ENCODE peak calls at places on chromosome 13, in six cellular contexts. O, Y, S, U, X and I are unnamed samples.

GRCh38 chr13:46367622-46368327 is 19.3 kb downstream of the RUBCNL start:
- DNase-seq in O (no peak), Y (no peak), X (no peak), S (no peak), U (no peak), I (no peak)

GRCh38 chr13:26529441-26529840 is 28.0 kb upstream of the WASF3 start:
- DNase-seq in S (peak), O (no peak), Y (no peak), U (no peak), X (peak), I (no peak)

GRCh38 chr13:59281453-59281852 is 882.3 kb downstream of the DIAPH3 start:
- DNase-seq in Y (no peak), S (no peak), X (no peak), O (no peak), U (no peak), I (no peak)

GRCh38 chr13:94416454-94417080 is 62.9 kb downstream of the DCT start:
- DNase-seq in U (no peak), X (no peak), Y (no peak), O (no peak), S (no peak), I (no peak)

GRCh38 chr13:75481176-75482069 is 546 bp downstream of the TBC1D4 start:
- DNase-seq in X (peak), S (no peak), U (peak), O (peak), Y (peak), I (no peak)

GRCh38 chr13:110291286-110291685 is 15.7 kb downstream of the COL4A1 start:
- DNase-seq in U (peak), Y (no peak), X (no peak), S (no peak), O (no peak), I (no peak)

GRCh38 chr13:51923983-51924539 is 62.3 kb downstream of the CCDC70 start:
- DNase-seq in O (no peak), X (no peak), Y (no peak), S (no peak), U (no peak), I (no peak)

GRCh38 chr13:58300974-58301681 is 669.6 kb downstream of the PCDH17 start:
- DNase-seq in U (no peak), S (no peak), O (no peak), X (no peak), Y (no peak), I (no peak)

GRCh38 chr13:19153782-19154450 is 27.7 kb downstream of the TUBA3C start:
- DNase-seq in O (no peak), X (peak), Y (no peak), S (no peak), U (no peak), I (no peak)

GRCh38 chr13:46655727-46656180 is 102.8 kb downstream of the LRCH1 start:
- DNase-seq in Y (no peak), S (no peak), X (no peak), U (no peak), O (no peak), I (no peak)

GRCh38 chr13:110334256-110334655 is 27.2 kb downstream of the COL4A2 start:
- DNase-seq in S (no peak), U (peak), X (no peak), Y (no peak), O (no peak), I (no peak)

GRCh38 chr13:38686635-38687245 is at the start of gene FREM2:
- DNase-seq in S (no peak), Y (no peak), U (no peak), O (no peak), X (peak), I (no peak)

GRCh38 chr13:97976551-97977375 is 23.3 kb downstream of the IPO5 start:
- DNase-seq in S (no peak), X (peak), U (no peak), Y (no peak), O (no peak), I (no peak)

GRCh38 chr13:66859078-66859477 is 371.1 kb downstream of the PCDH9 start:
- DNase-seq in S (no peak), O (no peak), U (no peak), X (no peak), Y (no peak), I (no peak)

GRCh38 chr13:91346848-91347211 is 657 bp upstream of the MIR17HG start:
- DNase-seq in Y (no peak), U (no peak), O (no peak), S (no peak), X (peak), I (no peak)

GRCh38 chr13:61370520-61370919 is 45.1 kb downstream of the PCDH20 start:
- DNase-seq in S (no peak), Y (no peak), X (no peak), O (no peak), U (no peak), I (no peak)

GRCh38 chr13:97043302-97043701 is 49.0 kb upstream of the OXGR1 start:
- DNase-seq in U (no peak), O (no peak), S (no peak), X (no peak), Y (no peak), I (no peak)

GRCh38 chr13:31105020-31105800 is 56.5 kb downstream of the HSPH1 start:
- DNase-seq in X (no peak), U (peak), S (no peak), O (no peak), Y (no peak), I (no peak)

GRCh38 chr13:50529154-50529882 is 314.2 kb downstream of the DLEU7 start:
- DNase-seq in O (no peak), Y (peak), U (peak), S (peak), X (no peak), I (no peak)

GRCh38 chr13:110683921-110684320 is 22.0 kb downstream of the CARS2 start:
- DNase-seq in S (no peak), U (peak), X (no peak), Y (no peak), O (no peak), I (no peak)

GRCh38 chr13:110312669-110313031 is 5.6 kb downstream of the COL4A2 start:
- DNase-seq in Y (no peak), S (no peak), O (no peak), U (peak), X (no peak), I (no peak)

GRCh38 chr13:109652536-109652935 is 133.8 kb downstream of the IRS2 start:
- DNase-seq in X (no peak), O (no peak), S (no peak), Y (no peak), U (no peak), I (no peak)

GRCh38 chr13:102021777-102022176 is 380.1 kb downstream of the FGF14 start:
- DNase-seq in U (no peak), S (no peak), Y (no peak), X (no peak), O (no peak), I (no peak)

GRCh38 chr13:95535243-95535642 is 17.3 kb upstream of the CLDN10 start:
- DNase-seq in Y (no peak), S (no peak), U (no peak), X (no peak), O (no peak), I (peak)

GRCh38 chr13:50531917-50532899 is 311.3 kb downstream of the DLEU7 start:
- DNase-seq in X (no peak), U (no peak), Y (no peak), O (no peak), S (no peak), I (no peak)

GRCh38 chr13:25819856-25820530 is 231.8 kb downstream of the SHISA2 start:
- DNase-seq in X (no peak), U (no peak), Y (no peak), O (no peak), S (no peak), I (no peak)

GRCh38 chr13:34294483-34295129 is 476.7 kb downstream of the RFC3 start:
- DNase-seq in U (no peak), S (no peak), X (no peak), O (no peak), Y (no peak), I (no peak)

GRCh38 chr13:92433386-92433785 is 793.2 kb upstream of the GPC6 start:
- DNase-seq in X (no peak), S (no peak), Y (no peak), O (no peak), U (no peak), I (no peak)

GRCh38 chr13:109768616-109769015 is 17.8 kb downstream of the IRS2 start:
- DNase-seq in X (no peak), U (no peak), S (no peak), O (no peak), Y (no peak), I (no peak)

GRCh38 chr13:109844396-109844795 is 58.0 kb upstream of the IRS2 start:
- DNase-seq in S (peak), U (no peak), Y (no peak), O (no peak), X (no peak), I (no peak)

GRCh38 chr13:99087130-99087953 is 109.5 kb upstream of the DOCK9 start:
- DNase-seq in O (peak), S (peak), U (peak), X (peak), Y (peak), I (peak)
- TF ChIP-seq CTCF in O (peak), S (no peak), U (peak), X (no peak), Y (no peak), I (no peak)

GRCh38 chr13:77168232-77168631 is 141.3 kb upstream of the FBXL3 start:
- DNase-seq in U (no peak), X (no peak), S (no peak), O (no peak), Y (no peak), I (no peak)
- TF ChIP-seq CTCF in U (no peak), X (no peak), S (no peak), O (no peak), Y (no peak), I (no peak)

DNA sequence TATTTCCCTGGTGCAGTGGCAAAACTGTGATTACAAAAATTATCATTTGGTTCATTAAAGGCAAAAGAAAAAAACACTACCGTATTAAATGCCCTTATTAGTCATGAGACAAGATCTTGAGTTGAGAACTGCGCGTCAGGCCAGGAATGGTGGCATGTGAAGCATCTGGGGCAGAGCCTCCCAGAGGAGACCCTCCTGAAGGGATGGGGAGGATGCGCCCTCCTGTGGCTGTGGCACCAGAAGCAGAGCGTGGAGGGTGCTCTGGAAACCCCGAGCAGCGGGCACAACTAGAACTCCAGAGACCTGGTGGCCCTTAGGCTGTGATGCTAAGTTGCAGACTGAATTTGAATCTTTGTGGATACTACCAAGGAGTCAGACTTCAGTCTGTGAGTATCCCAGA is 11.5 kb downstream of the CUL4A start:
- DNase-seq in U (no peak), Y (no peak), O (no peak), S (no peak), X (no peak), I (no peak)
- TF ChIP-seq CTCF in U (no peak), Y (no peak), O (no peak), S (peak), X (no peak), I (no peak)

GRCh38 chr13:40251343-40252032 is 415.0 kb downstream of the FOXO1 start:
- DNase-seq in Y (no peak), X (no peak), S (no peak), U (no peak), O (no peak), I (no peak)
- TF ChIP-seq CTCF in Y (no peak), X (no peak), S (no peak), U (no peak), O (no peak), I (no peak)

GRCh38 chr13:49446473-49446872 is 2.4 kb downstream of the SETDB2 start:
- DNase-seq in O (no peak), S (no peak), Y (no peak), U (no peak), X (no peak), I (no peak)

GRCh38 chr13:49443327-49443688 is 556 bp downstream of the CAB39L start:
- DNase-seq in U (no peak), S (no peak), X (peak), O (no peak), Y (no peak), I (no peak)

GRCh38 chr13:49444517-49445395 is 682 bp downstream of the SETDB2 start:
- DNase-seq in S (no peak), Y (peak), O (peak), X (peak), U (no peak), I (peak)

GRCh38 chr13:49441846-49442245 is 2.0 kb downstream of the CAB39L start:
- DNase-seq in Y (no peak), S (no peak), U (no peak), O (no peak), X (no peak), I (no peak)

DNA sequence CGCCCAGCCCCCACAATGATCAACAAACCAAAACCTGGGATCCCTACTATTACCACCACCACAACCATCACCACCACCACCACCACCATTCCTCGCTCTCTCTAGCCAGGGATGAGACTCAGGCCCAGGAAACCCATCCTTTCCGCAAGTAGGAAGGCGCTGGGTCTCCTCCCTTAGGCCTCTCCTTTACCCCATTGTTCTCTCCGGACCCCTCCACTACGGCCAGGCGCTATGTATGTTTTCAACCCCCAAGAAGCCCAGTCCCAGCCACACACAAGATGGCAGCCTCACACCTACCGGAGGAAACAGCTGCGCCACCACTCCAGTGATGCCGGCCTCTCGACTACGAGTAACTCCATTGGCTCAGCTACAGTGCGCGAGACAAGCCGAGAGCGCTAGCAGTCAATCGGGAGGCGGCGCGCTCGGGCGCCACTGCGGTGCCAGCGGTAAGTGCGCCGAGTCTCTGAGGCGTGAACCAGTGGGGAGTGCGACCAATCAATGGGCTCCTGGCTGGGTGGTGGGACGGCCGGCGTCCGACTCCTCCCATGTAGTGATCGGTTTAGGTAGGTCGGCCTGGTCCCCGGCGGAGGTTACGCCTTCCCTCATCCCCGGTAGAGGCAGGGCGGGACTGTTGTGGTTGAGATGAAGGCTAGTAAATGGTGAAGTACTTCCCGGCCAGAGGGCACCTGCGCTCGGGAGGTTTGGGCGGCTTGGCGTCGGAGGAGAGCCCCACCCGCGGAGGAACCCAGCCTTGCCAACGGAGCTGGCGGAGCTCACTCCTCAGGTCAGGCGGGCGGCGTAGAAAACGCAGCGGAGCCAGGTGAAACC is at the start of the genes CAB39L and SETDB2:
- DNase-seq in S (peak), U (peak), Y (peak), X (peak), O (peak), I (peak)
- TF ChIP-seq CTCF in S (peak), U (peak), Y (no peak), X (peak), O (no peak), I (peak)

DNA sequence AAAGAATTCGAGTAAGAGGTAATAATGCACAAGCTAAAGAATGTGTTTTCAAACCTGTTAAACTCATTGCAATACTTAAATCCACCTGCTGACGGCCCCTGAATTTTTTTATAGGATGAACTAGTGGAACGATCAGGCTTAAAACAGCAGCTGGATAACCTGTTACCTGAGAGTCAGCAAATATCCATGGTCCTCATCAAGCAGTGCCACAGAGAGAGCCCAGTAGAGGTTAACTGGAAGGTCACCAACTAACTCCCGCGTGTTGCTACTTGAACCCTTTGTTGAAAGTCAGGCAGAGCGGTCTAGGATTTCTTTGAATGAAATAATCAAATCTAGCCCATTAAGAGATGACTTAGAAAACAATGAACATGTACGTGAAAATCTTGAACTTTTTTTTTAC is 47.6 kb upstream of the SPRY2 start:
- DNase-seq in O (no peak), S (no peak), X (no peak), Y (no peak), U (no peak), I (no peak)
- TF ChIP-seq CTCF in O (no peak), S (no peak), X (no peak), Y (no peak), U (no peak), I (peak)

GRCh38 chr13:106376411-106377112 is 158.9 kb downstream of the EFNB2 start:
- DNase-seq in O (no peak), S (peak), U (peak), X (no peak), Y (no peak), I (peak)

GRCh38 chr13:106373989-106374572 is 161.4 kb downstream of the EFNB2 start:
- DNase-seq in X (peak), O (no peak), Y (no peak), U (no peak), S (no peak), I (no peak)

GRCh38 chr13:106373304-106373988 is 162.0 kb downstream of the EFNB2 start:
- DNase-seq in Y (no peak), O (no peak), S (no peak), U (no peak), X (no peak), I (no peak)

GRCh38 chr13:106374631-106375030 is 160.8 kb downstream of the EFNB2 start:
- DNase-seq in S (no peak), Y (no peak), O (no peak), U (no peak), X (no peak), I (no peak)

DNA sequence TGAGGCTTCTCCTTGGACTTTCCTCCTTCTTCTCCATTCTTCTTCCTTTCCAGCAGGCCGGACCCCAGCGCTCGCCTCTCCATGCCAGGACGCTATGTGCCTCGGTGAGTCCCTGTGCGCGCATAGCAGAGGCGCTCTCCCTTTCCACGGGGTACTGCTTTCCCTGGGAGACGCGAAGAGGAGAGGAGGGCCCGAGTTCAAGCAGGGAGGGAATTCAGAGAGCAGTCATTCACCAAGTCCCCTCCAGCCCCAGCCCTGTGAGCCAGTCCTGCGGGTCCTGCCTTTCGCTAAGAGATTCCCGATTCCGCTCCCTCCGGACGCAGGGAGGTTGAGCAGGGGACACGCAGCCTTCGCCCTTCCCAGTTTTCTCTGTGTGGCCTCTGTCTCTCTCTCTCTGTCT is 160.4 kb downstream of the EFNB2 start:
- DNase-seq in Y (no peak), S (no peak), U (no peak), O (no peak), X (no peak), I (no peak)
- TF ChIP-seq CTCF in Y (no peak), S (no peak), U (no peak), O (no peak), X (no peak), I (no peak)

GRCh38 chr13:23919006-23919405 is 21.7 kb upstream of the C1QTNF9B start:
- DNase-seq in S (no peak), X (no peak), U (no peak), O (no peak), Y (no peak), I (no peak)

GRCh38 chr13:23909606-23910005 is 12.3 kb upstream of the C1QTNF9B start:
- DNase-seq in Y (no peak), U (no peak), O (no peak), X (no peak), S (no peak), I (no peak)

GRCh38 chr13:23918208-23918607 is 20.9 kb upstream of the C1QTNF9B start:
- DNase-seq in X (no peak), S (no peak), O (no peak), Y (no peak), U (no peak), I (no peak)

DNA sequence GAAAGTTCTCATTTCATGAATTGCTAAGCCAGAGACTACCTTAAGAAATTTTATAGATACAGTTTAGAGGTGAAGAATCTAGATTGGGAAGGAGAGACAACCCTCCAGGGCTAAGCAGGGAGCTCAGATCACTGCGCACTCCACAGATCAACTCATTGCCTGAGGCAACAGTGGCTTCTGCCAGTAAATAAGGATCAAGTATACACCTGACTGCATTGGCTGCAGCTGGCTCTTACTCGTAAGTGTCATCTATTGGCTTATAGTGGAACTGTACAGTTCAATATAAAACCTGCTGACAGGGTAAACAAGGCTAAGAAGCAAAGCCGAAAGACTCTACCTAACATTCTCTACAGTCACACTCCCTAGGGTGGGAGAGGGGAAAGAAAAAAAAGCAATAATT is 18.0 kb upstream of the C1QTNF9B start:
- DNase-seq in U (no peak), O (no peak), X (no peak), S (no peak), Y (no peak), I (no peak)
- TF ChIP-seq CTCF in U (no peak), O (no peak), X (no peak), S (no peak), Y (no peak), I (no peak)